ENCODE peak calls at places on chromosomes 2 and 18, in four cellular contexts. D is HepG2, Y is ovary, Q is HCT116. Z is an unnamed sample.

GRCh38 chr2:135055182-135055786 is 3.2 kb downstream of the RAB3GAP1 start:
- DNase-seq in D (no peak), Y (no peak), Q (no peak), Z (no peak)

GRCh38 chr2:4556136-4556535 is 852.8 kb downstream of the DCDC2C start:
- DNase-seq in D (no peak), Y (no peak), Q (no peak), Z (no peak)

GRCh38 chr18:11500153-11501122 is 109.0 kb upstream of the SLC35G4 start:
- DNase-seq in D (peak; percentile 98), Y (no peak), Q (peak; percentile 89), Z (peak; percentile 92)

GRCh38 chr18:63832470-63832869 is 55.0 kb upstream of the SERPINB2 start:
- DNase-seq in D (no peak), Y (no peak), Q (no peak), Z (no peak)

GRCh38 chr2:156046900-156047299 is 285.6 kb downstream of the NR4A2 start:
- DNase-seq in D (no peak), Y (no peak), Q (no peak), Z (no peak)

GRCh38 chr2:25363733-25364132 is 22.0 kb upstream of the DNMT3A start:
- DNase-seq in D (no peak), Y (no peak), Q (no peak), Z (no peak)

GRCh38 chr2:240013343-240013742 is 11.8 kb downstream of the NDUFA10 start:
- DNase-seq in D (no peak), Y (no peak), Q (no peak), Z (no peak)

GRCh38 chr2:101754613-101755012 is 57.1 kb downstream of the MAP4K4 start:
- DNase-seq in D (no peak), Y (no peak), Q (no peak), Z (no peak)

GRCh38 chr2:221109552-221109951 is 462.6 kb downstream of the EPHA4 start:
- DNase-seq in D (no peak), Y (no peak), Q (no peak), Z (no peak)

GRCh38 chr2:153971250-153971649 is 99.5 kb downstream of the GALNT13 start:
- DNase-seq in D (no peak), Y (no peak), Q (no peak), Z (no peak)

GRCh38 chr2:30512243-30512866 is 65.3 kb downstream of the LCLAT1 start:
- DNase-seq in D (no peak), Y (no peak), Q (no peak), Z (no peak)

GRCh38 chr2:112582314-112582746 is 2.1 kb upstream of the CHCHD5 start:
- DNase-seq in D (peak; percentile 60), Y (no peak), Q (peak; percentile 24), Z (peak; percentile 31)

GRCh38 chr2:185108588-185108987 is 510.3 kb downstream of the ZNF804A start:
- DNase-seq in D (no peak), Y (no peak), Q (no peak), Z (no peak)

GRCh38 chr2:157233506-157233905 is 24.0 kb upstream of the GALNT5 start:
- DNase-seq in D (no peak), Y (no peak), Q (no peak), Z (no peak)

GRCh38 chr2:213834331-213834730 is 550.1 kb downstream of the SPAG16 start:
- DNase-seq in D (no peak), Y (no peak), Q (peak; percentile 6), Z (no peak)

GRCh38 chr18:9095297-9096012 is 7.0 kb upstream of the NDUFV2 start:
- DNase-seq in D (peak; percentile 87), Y (no peak), Q (no peak), Z (no peak)

GRCh38 chr2:27489118-27489497 is 435 bp downstream of the IFT172 start:
- DNase-seq in D (peak; percentile 44), Y (no peak), Q (peak; percentile 1), Z (no peak)

GRCh38 chr2:20424300-20425290 is 22.3 kb upstream of the RHOB start:
- DNase-seq in D (no peak), Y (no peak), Q (no peak), Z (peak; percentile 49)

GRCh38 chr18:55592572-55592971 is 4.6 kb upstream of the TCF4 start:
- DNase-seq in D (no peak), Y (no peak), Q (no peak), Z (no peak)

GRCh38 chr2:222912117-222912516 is 51.3 kb downstream of the ACSL3 start:
- DNase-seq in D (no peak), Y (no peak), Q (no peak), Z (no peak)

GRCh38 chr2:208722737-208723136 is 316.1 kb downstream of the PTH2R start:
- DNase-seq in D (no peak), Y (no peak), Q (no peak), Z (no peak)

GRCh38 chr2:237280235-237280634 is 133.7 kb downstream of the COL6A3 start:
- DNase-seq in D (no peak), Y (no peak), Q (no peak), Z (no peak)

GRCh38 chr2:231029563-231029962 is 7.8 kb upstream of the C2orf72 start:
- DNase-seq in D (no peak), Y (no peak), Q (no peak), Z (no peak)

GRCh38 chr2:37156071-37156856 is 516 bp downstream of the EIF2AK2 start:
- DNase-seq in D (peak; percentile 42), Y (peak; percentile 50), Q (peak; percentile 7), Z (peak; percentile 70)

GRCh38 chr18:22325396-22325795 is 92.3 kb downstream of the CTAGE1 start:
- DNase-seq in D (no peak), Y (no peak), Q (no peak), Z (no peak)

GRCh38 chr2:223585691-223586090 is 16.5 kb downstream of the SCG2 start:
- DNase-seq in D (no peak), Y (no peak), Q (no peak), Z (no peak)

GRCh38 chr2:108396845-108397244 is 19.1 kb downstream of the SULT1C4 start:
- DNase-seq in D (peak; percentile 57), Y (no peak), Q (peak; percentile 8), Z (peak; percentile 52)

GRCh38 chr2:238897911-238898311 is 50.0 kb downstream of the TWIST2 start:
- DNase-seq in D (no peak), Y (peak; percentile 40), Q (no peak), Z (peak; percentile 32)

GRCh38 chr2:108637304-108637669 is 82.0 kb upstream of the RANBP2 start:
- DNase-seq in D (peak; percentile 75), Y (no peak), Q (no peak), Z (peak; percentile 74)

GRCh38 chr2:129913695-129914495 is 65.6 kb upstream of the RAB6C start:
- DNase-seq in D (no peak), Y (no peak), Q (no peak), Z (peak; percentile 21)

GRCh38 chr2:235665656-235666239 is 171.9 kb downstream of the AGAP1 start:
- DNase-seq in D (no peak), Y (no peak), Q (no peak), Z (peak; percentile 47)

GRCh38 chr2:20186078-20186854 is 38.7 kb downstream of the SDC1 start:
- DNase-seq in D (peak; percentile 94), Y (no peak), Q (no peak), Z (peak; percentile 93)

GRCh38 chr2:151408788-151409600 is 708 bp upstream of the RIF1 start:
- DNase-seq in D (no peak), Y (no peak), Q (no peak), Z (no peak)

GRCh38 chr2:151405376-151405775 is 4.3 kb upstream of the RIF1 start:
- DNase-seq in D (no peak), Y (no peak), Q (no peak), Z (no peak)

GRCh38 chr2:151410485-151410833 is 757 bp downstream of the RIF1 start:
- DNase-seq in D (peak; percentile 50), Y (no peak), Q (no peak), Z (peak; percentile 31)

GRCh38 chr2:151407281-151407680 is 2.4 kb upstream of the RIF1 start:
- DNase-seq in D (no peak), Y (no peak), Q (no peak), Z (no peak)

DNA sequence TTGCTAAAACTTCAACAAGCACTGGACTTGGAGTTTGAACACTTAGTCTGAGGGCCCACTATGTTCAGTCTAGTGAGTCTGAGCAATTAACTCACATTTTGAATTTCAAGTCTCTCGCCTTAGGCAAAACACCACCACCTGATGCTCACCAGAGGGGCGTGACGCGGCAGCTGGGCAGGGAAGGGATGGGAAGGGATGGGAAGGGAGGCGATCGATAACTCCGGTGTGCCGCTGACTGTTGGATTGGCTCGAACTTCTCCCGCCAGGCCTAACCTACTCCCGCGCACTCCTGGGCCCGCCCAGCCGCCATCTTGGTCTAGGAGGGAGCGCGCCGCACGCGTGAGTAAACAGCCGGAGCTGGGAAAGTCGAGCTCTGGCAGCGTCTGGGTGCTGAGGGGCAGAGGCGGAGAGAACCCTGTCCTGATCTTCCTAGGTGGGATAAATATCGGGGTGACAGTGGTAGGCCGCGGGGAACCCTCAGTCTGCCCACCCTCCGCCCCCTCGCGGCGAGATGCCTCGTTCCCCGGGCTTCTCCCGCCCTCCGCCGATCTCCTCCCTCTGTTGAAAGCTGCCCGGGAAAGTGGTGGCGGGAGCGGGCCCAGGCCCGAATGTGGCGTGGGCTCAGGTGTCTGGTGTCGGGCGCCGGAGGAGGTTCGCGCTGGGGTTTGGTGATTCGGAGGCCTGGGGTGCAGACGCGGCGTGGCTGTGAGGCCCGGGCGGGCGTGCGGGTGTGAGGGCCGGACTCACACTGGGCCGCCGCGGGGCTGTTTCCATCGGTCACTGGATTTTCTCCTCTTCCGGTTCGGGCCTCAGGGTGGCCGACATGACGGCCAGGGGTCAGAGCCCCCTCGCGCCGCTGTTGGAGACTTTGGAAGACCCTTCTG is at the start of gene RIF1:
- DNase-seq in D (peak; percentile 92), Y (peak; percentile 89), Q (peak; percentile 96), Z (peak; percentile 89)
- TF ChIP-seq CTCF in D (peak; percentile 73), Y (peak; percentile 62), Q (peak; percentile 50), Z (peak; percentile 85)

GRCh38 chr18:74281639-74282358 is 10.0 kb downstream of the CYB5A start:
- DNase-seq in D (peak; percentile 81), Y (no peak), Q (no peak), Z (peak; percentile 32)
- H3K27ac ChIP-seq in D (peak overlapping the region; percentile 84), Y (no peak overlapping the region), Q (no peak overlapping the region), Z (peak overlapping the region; percentile 63)

DNA sequence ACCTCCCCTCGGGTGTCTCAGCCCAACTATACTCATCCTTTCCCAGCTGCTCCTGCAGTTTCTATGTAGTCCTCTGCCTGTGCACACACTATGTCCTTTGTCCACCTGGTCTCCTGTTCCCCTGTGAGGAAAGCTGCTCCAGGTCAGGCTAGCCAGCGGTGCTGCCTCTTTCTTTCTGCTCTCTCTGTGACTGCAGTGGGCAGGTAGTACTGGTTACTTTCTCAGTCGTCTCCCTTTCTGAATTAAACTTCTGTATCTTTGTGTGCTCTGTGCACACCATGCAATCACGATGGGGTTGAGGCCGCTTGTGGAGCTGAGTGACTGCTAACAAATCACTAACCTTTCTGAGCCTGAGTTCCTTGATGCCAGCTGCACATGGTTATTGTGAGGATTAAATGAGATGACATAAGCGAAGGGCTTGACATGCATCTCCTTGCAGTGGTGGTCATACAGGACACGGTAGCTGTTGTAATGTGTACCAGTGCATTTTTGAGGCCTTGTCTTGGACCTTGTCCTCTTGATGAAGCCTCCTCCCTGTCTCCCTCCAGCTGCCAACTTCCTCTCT is 3.5 kb downstream of the FARP2 start:
- DNase-seq in D (peak; percentile 83), Y (no peak), Q (no peak), Z (no peak)
- TF ChIP-seq POLR2A in D (no peak), Y (no peak), Q (no peak), Z (no peak)

DNA sequence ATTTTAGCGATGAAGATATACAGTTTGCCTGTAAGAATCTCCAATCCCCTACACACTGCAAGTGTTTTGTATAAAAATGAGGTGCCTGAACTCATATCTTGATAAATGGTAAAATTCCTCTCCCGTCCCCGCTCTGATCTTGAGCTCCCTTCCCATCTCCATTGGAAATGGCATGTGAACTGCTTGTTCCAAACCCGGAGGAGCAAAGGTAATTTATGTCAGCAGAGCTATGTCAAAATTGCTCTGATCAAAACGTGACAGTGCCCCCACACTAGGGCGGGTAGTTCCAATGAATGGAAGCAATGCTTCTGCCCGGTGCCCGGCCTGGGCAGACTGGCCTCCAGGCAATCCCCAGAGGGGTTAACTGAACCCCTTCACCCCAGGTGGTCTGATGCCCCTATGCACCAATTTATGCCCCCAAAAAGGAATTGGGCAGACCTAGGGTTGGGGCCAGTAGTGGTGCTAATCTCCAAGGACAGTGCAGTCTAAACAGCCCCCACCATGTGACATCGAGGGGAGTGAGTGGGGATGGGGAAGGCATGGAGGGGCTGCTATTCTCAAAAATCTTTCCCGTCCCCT is 3.6 kb upstream of the GMPPA start:
- DNase-seq in D (no peak), Y (no peak), Q (no peak), Z (no peak)
- TF ChIP-seq CTCF in D (no peak), Y (no peak), Q (no peak), Z (no peak)

Z was measured in adrenal gland.